ENCODE peak calls at places on chromosomes 4 and X, in seven cellular contexts. T is mesendoderm, Y is neuronal stem cell, H is H9, N is IMR-90, S is mesenchymal stem cell, W is trophoblast cell. X is an unnamed sample.

GRCh38 chr4:118776166-118776954 is 59.6 kb downstream of the SEC24D start:
- DNase-seq in T (no peak), Y (no peak), H (no peak), N (peak), S (peak), W (peak), X (no peak)

GRCh38 chr4:184536881-184537248 is 62.5 kb upstream of the IRF2 start:
- DNase-seq in T (peak), Y (no peak), H (no peak), N (no peak), S (no peak), W (no peak), X (no peak)

GRCh38 chrX:120781416-120781815 is 94.2 kb downstream of the CT47B1 start:
- DNase-seq in T (no peak), Y (no peak), H (no peak), N (no peak), S (peak), W (no peak), X (no peak)

GRCh38 chr4:128663325-128663724 is 146.2 kb upstream of the JADE1 start:
- DNase-seq in T (no peak), Y (no peak), H (no peak), N (no peak), S (no peak), W (no peak), X (no peak)

GRCh38 chrX:152600853-152601635 is 36.7 kb upstream of the GABRQ start:
- DNase-seq in T (peak), Y (peak), H (peak), N (no peak), S (no peak), W (no peak), X (no peak)

GRCh38 chrX:8632949-8633348 is 99.0 kb downstream of the ANOS1 start:
- DNase-seq in T (no peak), Y (no peak), H (no peak), N (no peak), S (no peak), W (no peak), X (no peak)

GRCh38 chr4:174120446-174121142 is 162.9 kb downstream of the FBXO8 start:
- DNase-seq in T (peak), Y (peak), H (peak), N (peak), S (peak), W (peak), X (no peak)

GRCh38 chr4:118589471-118590055 is 95.6 kb upstream of the METTL14 start:
- DNase-seq in T (no peak), Y (no peak), H (no peak), N (no peak), S (no peak), W (no peak), X (no peak)

GRCh38 chrX:1394731-1395501 is 3.0 kb upstream of the SLC25A6 start:
- DNase-seq in T (no peak), Y (no peak), H (no peak), N (no peak), S (no peak), W (no peak), X (no peak)

GRCh38 chr4:145719752-145720624 is 40.0 kb downstream of the C4orf51 start:
- DNase-seq in T (no peak), Y (no peak), H (no peak), N (no peak), S (no peak), W (no peak), X (no peak)

GRCh38 chr4:96713271-96713670 is 873.4 kb downstream of the PDHA2 start:
- DNase-seq in T (no peak), Y (no peak), H (no peak), N (no peak), S (peak), W (peak), X (no peak)

GRCh38 chr4:78360466-78360865 is 191.1 kb upstream of the ANXA3 start:
- DNase-seq in T (peak), Y (no peak), H (no peak), N (no peak), S (no peak), W (no peak), X (no peak)

GRCh38 chrX:41919870-41920269 is 3.5 kb downstream of the CASK start:
- DNase-seq in T (no peak), Y (no peak), H (no peak), N (no peak), S (no peak), W (no peak), X (no peak)

GRCh38 chrX:107117993-107118321 is 665 bp downstream of the RBM41 start:
- DNase-seq in T (peak), Y (peak), H (no peak), N (no peak), S (peak), W (no peak), X (no peak)

GRCh38 chrX:30065226-30065625 is 150.1 kb upstream of the MAGEB2 start:
- DNase-seq in T (no peak), Y (no peak), H (no peak), N (peak), S (peak), W (no peak), X (no peak)

GRCh38 chr4:139317635-139318034 is 15.4 kb upstream of the NDUFC1 start:
- DNase-seq in T (no peak), Y (no peak), H (no peak), N (no peak), S (no peak), W (no peak), X (no peak)

GRCh38 chrX:132740316-132741123 is 217.9 kb downstream of the HS6ST2 start:
- DNase-seq in T (peak), Y (peak), H (no peak), N (no peak), S (peak), W (peak), X (no peak)

GRCh38 chr4:119016636-119017035 is 119.0 kb upstream of the MYOZ2 start:
- DNase-seq in T (no peak), Y (no peak), H (no peak), N (peak), S (peak), W (no peak), X (no peak)

DNA sequence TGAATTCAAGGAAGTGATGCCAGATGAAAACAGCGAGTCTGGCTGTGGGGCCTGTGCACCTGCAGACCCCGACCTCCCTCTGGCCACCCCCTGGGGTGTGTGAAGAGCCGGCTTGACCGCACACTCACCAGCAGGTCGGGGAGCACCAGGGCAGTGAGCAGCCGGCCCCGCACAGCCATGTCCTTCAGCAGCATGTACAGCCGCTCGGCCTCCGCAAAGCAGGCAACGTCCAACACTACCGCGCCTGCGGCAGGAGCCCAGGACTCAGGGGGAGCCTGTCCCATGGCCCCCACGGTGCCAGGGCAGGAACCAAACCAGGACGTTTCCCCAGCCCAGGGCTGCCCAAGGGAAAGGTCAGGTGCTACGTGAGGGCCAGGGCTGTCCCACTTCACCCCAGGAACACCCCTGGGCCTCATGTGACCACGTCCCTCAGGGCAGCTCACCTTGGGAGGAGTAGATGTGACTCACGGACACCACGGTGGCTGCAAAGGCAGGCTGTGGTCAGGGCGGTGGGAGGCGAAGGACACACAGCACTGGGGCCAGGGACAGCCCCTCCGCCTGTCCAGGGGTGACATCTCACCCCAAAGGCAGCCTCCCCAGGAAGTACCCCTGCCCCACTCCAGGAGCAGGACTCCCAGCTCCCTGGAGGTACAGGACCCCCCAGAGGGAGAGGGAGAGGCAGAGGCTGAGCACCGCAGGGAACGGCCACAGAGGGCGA is 8.2 kb downstream of the DGKQ start:
- DNase-seq in T (no peak), Y (no peak), H (no peak), N (no peak), S (no peak), W (no peak), X (no peak)
- H2AK5ac ChIP-seq in T (no peak), Y (no peak), H (no peak), N (no peak), S (no peak), W (no peak), X (no peak)

GRCh38 chrX:96918864-96919263 is 35.2 kb downstream of the RPA4 start:
- DNase-seq in T (no peak), Y (no peak), H (no peak), N (no peak), S (no peak), W (no peak), X (no peak)
- H2AK5ac ChIP-seq in T (no peak), Y (no peak), H (no peak), N (no peak), S (no peak), W (no peak), X (no peak)

GRCh38 chr4:105969575-105969974 is 74.3 kb downstream of the NPNT start:
- DNase-seq in T (no peak), Y (no peak), H (no peak), N (no peak), S (no peak), W (no peak), X (no peak)

GRCh38 chr4:105966046-105966445 is 70.8 kb downstream of the NPNT start:
- DNase-seq in T (no peak), Y (no peak), H (no peak), N (peak), S (peak), W (peak), X (no peak)

GRCh38 chr4:105970371-105970770 is 75.1 kb downstream of the NPNT start:
- DNase-seq in T (no peak), Y (no peak), H (no peak), N (no peak), S (no peak), W (no peak), X (no peak)

GRCh38 chr4:105965183-105965800 is 70.0 kb downstream of the NPNT start:
- DNase-seq in T (no peak), Y (no peak), H (no peak), N (no peak), S (no peak), W (no peak), X (no peak)

DNA sequence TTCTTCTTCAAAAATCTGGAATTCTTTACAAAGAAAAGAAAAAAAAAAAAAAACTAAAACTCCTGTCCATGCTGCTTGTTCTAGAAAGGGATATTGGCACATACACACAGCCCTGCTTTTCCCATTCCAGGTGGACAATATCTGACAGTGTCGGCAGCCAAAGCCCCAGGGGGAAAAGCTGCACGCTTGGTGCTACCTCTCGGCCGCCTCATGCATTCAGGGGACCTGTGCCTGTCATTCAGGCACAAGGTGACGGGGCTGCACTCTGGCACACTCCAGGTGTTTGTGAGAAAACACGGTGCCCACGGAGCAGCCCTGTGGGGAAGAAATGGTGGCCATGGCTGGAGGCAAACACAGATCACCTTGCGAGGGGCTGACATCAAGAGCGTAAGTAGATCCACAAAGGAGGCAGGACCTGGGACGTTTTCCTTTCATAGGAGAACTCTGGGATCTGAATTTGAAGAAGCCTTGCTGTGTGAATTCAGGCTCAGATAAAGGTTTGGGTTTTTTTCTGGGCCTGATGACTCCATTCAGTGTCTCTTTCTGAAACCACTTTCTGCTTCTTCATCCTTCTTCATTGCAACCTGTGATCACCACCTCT is 71.9 kb downstream of the NPNT start:
- DNase-seq in T (no peak), Y (no peak), H (no peak), N (no peak), S (no peak), W (peak), X (no peak)
- H2AK5ac ChIP-seq in T (no peak), Y (no peak), H (no peak), N (no peak), S (peak), W (no peak), X (no peak)

DNA sequence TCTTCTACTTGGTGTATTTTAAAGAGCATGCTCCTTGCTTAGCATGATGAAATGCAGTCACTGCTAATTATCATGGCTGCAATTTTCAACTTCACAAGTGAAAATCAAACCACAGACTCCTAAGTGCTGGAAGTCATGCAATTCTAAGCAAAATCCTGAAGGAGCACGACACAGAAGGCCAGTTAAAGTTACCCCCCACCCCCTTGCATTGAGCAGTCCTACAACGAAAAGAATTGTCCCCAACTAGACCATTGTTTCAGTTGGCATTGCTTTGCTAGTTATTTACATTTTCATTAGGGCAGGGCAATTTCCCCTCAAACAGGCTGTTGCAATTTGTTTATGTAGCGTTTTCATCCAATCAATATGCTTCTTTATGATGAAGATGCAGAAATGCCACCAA is 321.2 kb downstream of the PCDH7 start:
- DNase-seq in T (peak), Y (no peak), H (no peak), N (no peak), S (no peak), W (no peak), X (no peak)
- H2AK5ac ChIP-seq in T (no peak), Y (no peak), H (no peak), N (no peak), S (no peak), W (no peak), X (no peak)

GRCh38 chr4:41548305-41548704 is 10.3 kb downstream of the LIMCH1 start:
- DNase-seq in T (no peak), Y (no peak), H (no peak), N (no peak), S (no peak), W (no peak), X (no peak)
- H2AK5ac ChIP-seq in T (no peak), Y (no peak), H (no peak), N (no peak), S (no peak), W (no peak), X (no peak)

GRCh38 chr4:121665371-121665770 is 31.4 kb downstream of the ANXA5 start:
- DNase-seq in T (no peak), Y (no peak), H (no peak), N (no peak), S (no peak), W (no peak), X (no peak)
- H2AK5ac ChIP-seq in T (no peak), Y (no peak), H (no peak), N (no peak), S (no peak), W (no peak), X (no peak)

DNA sequence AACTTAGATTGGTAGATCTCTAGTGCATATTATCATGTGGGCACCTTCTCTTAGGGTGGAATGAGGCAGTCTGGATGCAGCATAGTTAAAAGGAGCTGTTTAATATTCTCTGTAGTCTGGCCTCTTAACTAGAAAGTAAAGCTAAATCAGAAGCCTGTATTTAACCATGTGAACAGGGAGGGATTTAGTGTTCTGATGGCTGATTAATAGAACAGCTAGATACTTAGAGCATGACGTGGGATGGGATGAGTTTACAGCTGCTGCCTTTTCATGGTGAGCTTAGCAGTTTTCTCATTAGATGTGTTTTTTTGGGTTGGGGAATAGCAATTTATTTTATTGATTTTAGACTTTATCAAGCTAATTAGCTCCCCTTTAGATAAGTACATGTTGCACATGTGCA is 34.0 kb downstream of the YIPF6 start:
- DNase-seq in T (no peak), Y (no peak), H (no peak), N (peak), S (no peak), W (no peak), X (no peak)
- H2AK5ac ChIP-seq in T (no peak), Y (no peak), H (no peak), N (no peak), S (no peak), W (no peak), X (no peak)

DNA sequence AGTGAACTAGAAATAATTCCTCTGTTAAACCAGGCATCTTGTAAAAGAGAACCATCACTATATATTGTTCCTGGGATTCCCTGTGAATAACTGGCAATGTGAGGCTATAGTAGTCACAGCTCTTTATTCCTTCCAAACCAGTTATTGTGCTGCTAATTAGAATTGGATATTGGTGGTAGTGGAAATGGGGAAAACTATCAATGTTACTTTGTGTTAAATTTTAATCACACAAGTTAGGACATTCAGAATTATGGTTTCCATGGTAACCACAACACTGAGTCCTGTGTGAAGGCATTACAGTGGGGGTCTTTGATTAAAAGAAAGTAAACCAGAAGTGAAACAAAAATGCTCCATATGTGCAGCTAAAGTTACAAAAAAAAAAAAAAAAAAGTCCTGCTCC is 200.3 kb downstream of the ADGRL3 start:
- DNase-seq in T (no peak), Y (no peak), H (no peak), N (no peak), S (no peak), W (no peak), X (no peak)
- H2AK5ac ChIP-seq in T (no peak), Y (no peak), H (no peak), N (no peak), S (no peak), W (no peak), X (no peak)

GRCh38 chr4:74667944-74668343 is 126.4 kb downstream of the BTC start:
- DNase-seq in T (no peak), Y (no peak), H (no peak), N (no peak), S (no peak), W (no peak), X (no peak)
- H2AK5ac ChIP-seq in T (no peak), Y (no peak), H (no peak), N (no peak), S (no peak), W (no peak), X (no peak)

GRCh38 chr4:107351196-107351595 is 315.1 kb upstream of the DKK2 start:
- DNase-seq in T (no peak), Y (no peak), H (no peak), N (no peak), S (no peak), W (peak), X (no peak)

GRCh38 chr4:107348188-107348872 is 312.2 kb upstream of the DKK2 start:
- DNase-seq in T (no peak), Y (no peak), H (no peak), N (no peak), S (no peak), W (no peak), X (no peak)

GRCh38 chr4:107349266-107349665 is 313.2 kb upstream of the DKK2 start:
- DNase-seq in T (peak), Y (no peak), H (no peak), N (no peak), S (peak), W (no peak), X (peak)

GRCh38 chr4:107349732-107350131 is 313.6 kb upstream of the DKK2 start:
- DNase-seq in T (peak), Y (no peak), H (no peak), N (no peak), S (no peak), W (no peak), X (no peak)
- H2AK5ac ChIP-seq in T (no peak), Y (no peak), H (no peak), N (no peak), S (no peak), W (no peak), X (no peak)

X was measured in H1.